ENCODE peak calls at places on chromosomes 7 and 10, in seven cellular contexts. One of them, this sample, is unnamed.

GRCh38 chr7:14734839-14735321 is 167.7 kb downstream of the DGKB start:
- DNase-seq in mammary epithelial cell: no peak
- DNase-seq in LHCN-M2: peak; percentile 11
- DNase-seq in cerebellum: no peak
- DNase-seq in SK-N-DZ: no peak
- DNase-seq in memory B cell: no peak
- DNase-seq in CD4-positive, CD25-positive, alpha-beta regulatory T cell: no peak
- DNase-seq in this sample: no peak

GRCh38 chr10:43235070-43235900 is 31.6 kb downstream of the RASGEF1A start:
- DNase-seq in mammary epithelial cell: no peak
- DNase-seq in LHCN-M2: no peak
- DNase-seq in cerebellum: no peak
- DNase-seq in SK-N-DZ: no peak
- DNase-seq in memory B cell: no peak
- DNase-seq in CD4-positive, CD25-positive, alpha-beta regulatory T cell: no peak
- DNase-seq in this sample: no peak

GRCh38 chr7:141185369-141185967 is 111.6 kb downstream of the TMEM178B start:
- DNase-seq in mammary epithelial cell: no peak
- DNase-seq in LHCN-M2: no peak
- DNase-seq in cerebellum: no peak
- DNase-seq in SK-N-DZ: no peak
- DNase-seq in memory B cell: no peak
- DNase-seq in CD4-positive, CD25-positive, alpha-beta regulatory T cell: no peak
- DNase-seq in this sample: no peak

GRCh38 chr7:3861941-3862340 is 560.9 kb downstream of the SDK1 start:
- DNase-seq in mammary epithelial cell: peak; percentile 86
- DNase-seq in LHCN-M2: peak; percentile 58
- DNase-seq in cerebellum: no peak
- DNase-seq in SK-N-DZ: no peak
- DNase-seq in memory B cell: no peak
- DNase-seq in CD4-positive, CD25-positive, alpha-beta regulatory T cell: no peak
- DNase-seq in this sample: no peak

GRCh38 chr10:96910488-96911395 is 78.6 kb downstream of the LCOR start:
- DNase-seq in mammary epithelial cell: peak; percentile 8
- DNase-seq in LHCN-M2: peak; percentile 34
- DNase-seq in cerebellum: no peak
- DNase-seq in SK-N-DZ: peak; percentile 43
- DNase-seq in memory B cell: peak; percentile 37
- DNase-seq in CD4-positive, CD25-positive, alpha-beta regulatory T cell: no peak
- DNase-seq in this sample: peak; percentile 31

GRCh38 chr10:110206988-110207804 is at the start of gene MXI1:
- DNase-seq in mammary epithelial cell: peak; percentile 83
- DNase-seq in LHCN-M2: peak; percentile 81
- DNase-seq in cerebellum: peak; percentile 90
- DNase-seq in SK-N-DZ: peak; percentile 86
- DNase-seq in memory B cell: no peak
- DNase-seq in CD4-positive, CD25-positive, alpha-beta regulatory T cell: no peak
- DNase-seq in this sample: peak; percentile 61

GRCh38 chr7:100017300-100017699 is 1.9 kb downstream of the ZKSCAN1 start:
- DNase-seq in mammary epithelial cell: no peak
- DNase-seq in LHCN-M2: no peak
- DNase-seq in cerebellum: no peak
- DNase-seq in SK-N-DZ: no peak
- DNase-seq in memory B cell: no peak
- DNase-seq in CD4-positive, CD25-positive, alpha-beta regulatory T cell: no peak
- DNase-seq in this sample: no peak

GRCh38 chr10:49012603-49013002 is 73.0 kb upstream of the LRRC18 start:
- DNase-seq in mammary epithelial cell: no peak
- DNase-seq in LHCN-M2: no peak
- DNase-seq in cerebellum: no peak
- DNase-seq in SK-N-DZ: no peak
- DNase-seq in memory B cell: no peak
- DNase-seq in CD4-positive, CD25-positive, alpha-beta regulatory T cell: no peak
- DNase-seq in this sample: no peak

GRCh38 chr10:63700209-63700934 is 179.2 kb downstream of the REEP3 start:
- DNase-seq in mammary epithelial cell: peak; percentile 98
- DNase-seq in LHCN-M2: peak; percentile 99
- DNase-seq in cerebellum: no peak
- DNase-seq in SK-N-DZ: no peak
- DNase-seq in memory B cell: no peak
- DNase-seq in CD4-positive, CD25-positive, alpha-beta regulatory T cell: no peak
- DNase-seq in this sample: peak; percentile 59

GRCh38 chr10:6721480-6721879 is 141.4 kb upstream of the PRKCQ start:
- DNase-seq in mammary epithelial cell: peak; percentile 84
- DNase-seq in LHCN-M2: peak; percentile 93
- DNase-seq in cerebellum: no peak
- DNase-seq in SK-N-DZ: no peak
- DNase-seq in memory B cell: no peak
- DNase-seq in CD4-positive, CD25-positive, alpha-beta regulatory T cell: no peak
- DNase-seq in this sample: peak; percentile 99

GRCh38 chr10:33899578-33900531 is 565.4 kb upstream of the NRP1 start:
- DNase-seq in mammary epithelial cell: peak; percentile 70
- DNase-seq in LHCN-M2: peak; percentile 48
- DNase-seq in cerebellum: no peak
- DNase-seq in SK-N-DZ: no peak
- DNase-seq in memory B cell: no peak
- DNase-seq in CD4-positive, CD25-positive, alpha-beta regulatory T cell: no peak
- DNase-seq in this sample: no peak

GRCh38 chr7:16801111-16801542 is 3.7 kb downstream of the AGR2 start:
- DNase-seq in mammary epithelial cell: peak; percentile 90
- DNase-seq in LHCN-M2: peak; percentile 77
- DNase-seq in cerebellum: peak; percentile 7
- DNase-seq in SK-N-DZ: peak; percentile 50
- DNase-seq in memory B cell: no peak
- DNase-seq in CD4-positive, CD25-positive, alpha-beta regulatory T cell: no peak
- DNase-seq in this sample: peak; percentile 62

GRCh38 chr7:39666562-39666961 is 43.2 kb downstream of the RALA start:
- DNase-seq in mammary epithelial cell: no peak
- DNase-seq in LHCN-M2: no peak
- DNase-seq in cerebellum: no peak
- DNase-seq in SK-N-DZ: no peak
- DNase-seq in memory B cell: no peak
- DNase-seq in CD4-positive, CD25-positive, alpha-beta regulatory T cell: no peak
- DNase-seq in this sample: no peak

GRCh38 chr10:96645191-96645721 is 58.4 kb upstream of the TM9SF3 start:
- DNase-seq in mammary epithelial cell: no peak
- DNase-seq in LHCN-M2: no peak
- DNase-seq in cerebellum: no peak
- DNase-seq in SK-N-DZ: no peak
- DNase-seq in memory B cell: peak; percentile 55
- DNase-seq in CD4-positive, CD25-positive, alpha-beta regulatory T cell: no peak
- DNase-seq in this sample: no peak

GRCh38 chr10:34916368-34916767 is 101.3 kb upstream of the PARD3 start:
- DNase-seq in mammary epithelial cell: peak; percentile 76
- DNase-seq in LHCN-M2: peak; percentile 86
- DNase-seq in cerebellum: no peak
- DNase-seq in SK-N-DZ: no peak
- DNase-seq in memory B cell: no peak
- DNase-seq in CD4-positive, CD25-positive, alpha-beta regulatory T cell: no peak
- DNase-seq in this sample: peak; percentile 77

GRCh38 chr7:80335473-80336232 is 176.2 kb downstream of the GNAT3 start:
- DNase-seq in mammary epithelial cell: no peak
- DNase-seq in LHCN-M2: peak; percentile 99
- DNase-seq in cerebellum: no peak
- DNase-seq in SK-N-DZ: no peak
- DNase-seq in memory B cell: no peak
- DNase-seq in CD4-positive, CD25-positive, alpha-beta regulatory T cell: no peak
- DNase-seq in this sample: no peak

GRCh38 chr7:25860206-25860881 is 291.7 kb upstream of the NFE2L3 start:
- DNase-seq in mammary epithelial cell: peak; percentile 65
- DNase-seq in LHCN-M2: no peak
- DNase-seq in cerebellum: no peak
- DNase-seq in SK-N-DZ: peak; percentile 42
- DNase-seq in memory B cell: no peak
- DNase-seq in CD4-positive, CD25-positive, alpha-beta regulatory T cell: no peak
- DNase-seq in this sample: no peak

GRCh38 chr10:89547853-89548513 is 12.6 kb upstream of the SLC16A12 start:
- DNase-seq in mammary epithelial cell: no peak
- DNase-seq in LHCN-M2: no peak
- DNase-seq in cerebellum: no peak
- DNase-seq in SK-N-DZ: no peak
- DNase-seq in memory B cell: no peak
- DNase-seq in CD4-positive, CD25-positive, alpha-beta regulatory T cell: no peak
- DNase-seq in this sample: no peak